ENCODE peak calls at places on chromosome 11, in nine cellular contexts. W, U, T, Y, E, J, Z, K and Q are unnamed samples.
A peak's percentile ranks its signal among the peaks of the same experiment; 100 is the strongest.

GRCh38 chr11:78039919-78040671 is 17.0 kb upstream of the KCTD14 start:
- DNase-seq in K (peak; percentile 62), U (peak; percentile 83), J (peak; percentile 89), E (peak; percentile 2), Y (peak; percentile 81), Z (peak; percentile 55), T (peak; percentile 6), W (peak; percentile 46), Q (no peak)

GRCh38 chr11:64566042-64566914 is 24.7 kb upstream of the SLC22A12 start:
- DNase-seq in W (no peak), E (peak; percentile 35), Z (no peak), T (no peak), U (peak; percentile 23), K (peak; percentile 85), J (peak; percentile 77), Y (peak; percentile 87), Q (peak; percentile 72)

GRCh38 chr11:85845052-85845631 is 10.0 kb upstream of the CCDC83 start:
- DNase-seq in E (no peak), W (no peak), Y (no peak), T (no peak), Z (no peak), J (peak; percentile 44), U (no peak), K (no peak), Q (peak; percentile 34)

GRCh38 chr11:84642500-84642899 is 984.6 kb downstream of the DLG2 start:
- DNase-seq in E (no peak), W (no peak), K (no peak), Z (no peak), J (no peak), Y (no peak), U (no peak), T (no peak), Q (no peak)

GRCh38 chr11:83287631-83288030 is 1.5 kb upstream of the CCDC90B start:
- DNase-seq in E (no peak), T (no peak), W (no peak), K (no peak), J (no peak), Y (no peak), Z (no peak), U (no peak), Q (no peak)

GRCh38 chr11:47355283-47356128 is 3.0 kb upstream of the MYBPC3 start:
- DNase-seq in J (peak; percentile 85), U (peak; percentile 82), K (peak; percentile 95), Z (peak; percentile 59), T (peak; percentile 66), W (peak; percentile 31), E (no peak), Y (peak; percentile 97), Q (peak; percentile 56)

GRCh38 chr11:17428261-17428660 is 39.8 kb upstream of the KCNJ11 start:
- DNase-seq in J (no peak), Y (no peak), E (no peak), T (no peak), K (no peak), U (no peak), W (no peak), Z (no peak), Q (no peak)

GRCh38 chr11:8800498-8801110 is 110.4 kb upstream of the AKIP1 start:
- DNase-seq in K (no peak), E (no peak), W (no peak), J (no peak), U (no peak), Z (no peak), T (no peak), Y (no peak), Q (no peak)

GRCh38 chr11:123736769-123737168 is 4.7 kb downstream of the ZNF202 start:
- DNase-seq in J (no peak), K (no peak), Y (no peak), E (no peak), T (no peak), Z (no peak), U (no peak), W (no peak), Q (no peak)

GRCh38 chr11:114075891-114076441 is 16.5 kb downstream of the ZBTB16 start:
- DNase-seq in W (no peak), U (no peak), J (peak; percentile 33), E (peak; percentile 56), Z (no peak), Y (peak; percentile 77), T (peak; percentile 61), K (no peak), Q (no peak)

GRCh38 chr11:120142072-120142423 is 4.1 kb upstream of the TRIM29 start:
- DNase-seq in Z (no peak), J (no peak), T (no peak), K (peak; percentile 38), Y (no peak), W (no peak), U (no peak), E (no peak), Q (no peak)

GRCh38 chr11:11842426-11843008 is 745 bp downstream of the USP47 start:
- DNase-seq in Y (peak; percentile 80), J (peak; percentile 84), U (peak; percentile 30), K (peak; percentile 69), W (no peak), Z (peak; percentile 17), E (peak; percentile 67), T (peak; percentile 55), Q (peak; percentile 34)

GRCh38 chr11:36015806-36016205 is 71.9 kb downstream of the LDLRAD3 start:
- DNase-seq in K (peak; percentile 74), U (no peak), T (no peak), E (no peak), Z (no peak), Y (peak; percentile 74), W (no peak), J (no peak), Q (no peak)

GRCh38 chr11:278001-278951 is at the start of gene NLRP6:
- DNase-seq in T (no peak), W (no peak), J (no peak), Y (peak; percentile 57), Z (no peak), E (no peak), K (no peak), U (no peak), Q (no peak)

GRCh38 chr11:109728056-109728455 is 306.1 kb downstream of the C11orf87 start:
- DNase-seq in J (peak; percentile 47), Z (no peak), U (no peak), T (no peak), E (no peak), W (no peak), Y (no peak), K (no peak), Q (peak; percentile 83)

GRCh38 chr11:124538019-124538418 is 5.4 kb downstream of the OR8B12 start:
- DNase-seq in W (no peak), Z (no peak), K (no peak), J (peak; percentile 57), E (no peak), U (no peak), T (no peak), Y (no peak), Q (peak; percentile 6)

GRCh38 chr11:9203715-9204311 is 61.3 kb downstream of the DENND5A start:
- DNase-seq in K (no peak), T (peak; percentile 41), W (no peak), Z (no peak), J (no peak), Y (no peak), U (no peak), E (no peak), Q (no peak)

GRCh38 chr11:46159694-46160093 is 38.4 kb upstream of the PHF21A start:
- DNase-seq in U (no peak), W (no peak), T (no peak), Z (no peak), Y (no peak), K (no peak), J (peak; percentile 26), E (no peak), Q (peak; percentile 70)

GRCh38 chr11:22624742-22625447 is 728 bp downstream of the FANCF start:
- DNase-seq in U (peak; percentile 74), W (no peak), Y (peak; percentile 80), K (peak; percentile 60), T (peak; percentile 47), Z (peak; percentile 39), J (peak; percentile 58), E (peak; percentile 67), Q (peak; percentile 12)

GRCh38 chr11:22875869-22876473 is 15.7 kb upstream of the CCDC179 start:
- DNase-seq in J (peak; percentile 85), U (peak; percentile 89), Y (no peak), T (peak; percentile 75), E (peak; percentile 44), W (peak; percentile 17), K (no peak), Z (peak; percentile 89), Q (peak; percentile 33)

GRCh38 chr11:12137938-12138731 is 27.7 kb downstream of the MICAL2 start:
- DNase-seq in Y (peak; percentile 65), E (no peak), W (peak; percentile 65), U (no peak), J (peak; percentile 98), T (no peak), K (no peak), Z (no peak), Q (peak; percentile 33)

GRCh38 chr11:1504164-1504563 is 17.6 kb upstream of the MOB2 start:
- DNase-seq in Z (no peak), K (no peak), Y (no peak), J (no peak), U (no peak), T (no peak), E (no peak), W (no peak), Q (no peak)

GRCh38 chr11:123132881-123133280 is 62.2 kb downstream of the CLMP start:
- DNase-seq in T (no peak), W (no peak), J (no peak), Y (no peak), E (no peak), U (no peak), K (no peak), Z (no peak), Q (no peak)

GRCh38 chr11:14376920-14377319 is 17.9 kb upstream of the RRAS2 start:
- DNase-seq in U (no peak), Z (no peak), T (no peak), E (no peak), K (no peak), W (no peak), Y (no peak), J (peak; percentile 93), Q (no peak)

GRCh38 chr11:45475135-45475534 is 189.0 kb upstream of the SYT13 start:
- DNase-seq in T (no peak), W (no peak), E (no peak), Z (no peak), K (no peak), Y (peak; percentile 10), U (no peak), J (no peak), Q (no peak)

GRCh38 chr11:64251986-64252837 is 882 bp downstream of the PLCB3 start:
- DNase-seq in T (no peak), E (peak; percentile 20), Z (no peak), K (no peak), W (no peak), U (no peak), J (no peak), Y (peak; percentile 77), Q (no peak)